ENCODE peak calls at places on chromosome 1, in seven cellular contexts. A is activated CD4-positive, alpha-beta T cell treated with anti-CD3 and anti-CD28 coated beads for 24 hours; T is stimulated activated CD8-positive, alpha-beta memory T cell treated with anti-CD3 and anti-CD28 coated beads, Interleukin-15, amount 100 ng/mL, for 24 hours; R is T-helper 1 cell; D is NB4; U is endothelial cell; J is mammary epithelial cell. P is an unnamed sample.

GRCh38 chr1:2214541-2215241 is 13.4 kb upstream of the SKI start:
- DNase-seq in A (no peak), T (no peak), R (peak; percentile 13), D (no peak), U (no peak), J (no peak), P (no peak)

GRCh38 chr1:90434460-90434859 is 282.6 kb downstream of the BARHL2 start:
- DNase-seq in A (no peak), T (no peak), R (no peak), D (peak; percentile 17), U (peak; percentile 7), J (no peak), P (no peak)

GRCh38 chr1:160576430-160576829 is 2.9 kb downstream of the CD84 start:
- DNase-seq in A (peak; percentile 27), T (no peak), R (no peak), D (no peak), U (no peak), J (no peak), P (peak; percentile 25)

GRCh38 chr1:243841507-243841906 is 8.5 kb downstream of the AKT3 start:
- DNase-seq in A (no peak), T (no peak), R (no peak), D (no peak), U (no peak), J (no peak), P (no peak)

GRCh38 chr1:16926491-16927195 is 4.9 kb downstream of the CROCC start:
- DNase-seq in A (no peak), T (no peak), R (no peak), D (no peak), U (no peak), J (no peak), P (no peak)

GRCh38 chr1:86753700-86754099 is 49.3 kb downstream of the SH3GLB1 start:
- DNase-seq in A (no peak), T (no peak), R (no peak), D (peak; percentile 37), U (no peak), J (peak; percentile 43), P (no peak)

GRCh38 chr1:64220241-64220640 is 16.8 kb downstream of the UBE2U start:
- DNase-seq in A (no peak), T (no peak), R (no peak), D (no peak), U (no peak), J (no peak), P (no peak)

GRCh38 chr1:8020032-8020431 is 6.1 kb downstream of the ERRFI1 start:
- DNase-seq in A (no peak), T (no peak), R (no peak), D (peak; percentile 30), U (no peak), J (peak; percentile 81), P (no peak)

GRCh38 chr1:178543291-178543609 is 30.3 kb downstream of the TEX35 start:
- DNase-seq in A (no peak), T (no peak), R (no peak), D (no peak), U (no peak), J (no peak), P (no peak)

GRCh38 chr1:158649052-158649451 is 37.5 kb downstream of the SPTA1 start:
- DNase-seq in A (no peak), T (no peak), R (no peak), D (peak; percentile 37), U (no peak), J (no peak), P (no peak)

GRCh38 chr1:21670956-21671902 is 2.1 kb upstream of the RAP1GAP start:
- DNase-seq in A (no peak), T (no peak), R (no peak), D (no peak), U (no peak), J (no peak), P (no peak)